ENCODE peak calls at places on chromosome 16, in seven cellular contexts. A, O, X, L, V, I and C are unnamed samples. For H3K27me3 and H3K4me1, the result is how much of the 10 kb centered on the place peaks cover.

GRCh38 chr16:75085556-75085955 is 31.0 kb downstream of the LDHD start:
- DNase-seq in A (no peak), O (no peak), X (no peak), L (no peak), V (no peak), I (no peak), C (no peak)

GRCh38 chr16:2791174-2791573 is 3.8 kb upstream of the PRSS33 start:
- DNase-seq in A (no peak), O (peak), X (peak), L (no peak), V (no peak), I (no peak), C (no peak)

GRCh38 chr16:88366704-88367047 is 16.1 kb upstream of the ZNF469 start:
- DNase-seq in A (no peak), O (no peak), X (no peak), L (no peak), V (no peak), I (no peak), C (no peak)

GRCh38 chr16:11562411-11562810 is 24.3 kb downstream of the LITAF start:
- DNase-seq in A (no peak), O (no peak), X (no peak), L (no peak), V (no peak), I (no peak), C (peak)

GRCh38 chr16:50509521-50510341 is 38.5 kb upstream of the NKD1 start:
- DNase-seq in A (peak), O (no peak), X (no peak), L (peak), V (no peak), I (no peak), C (peak)

GRCh38 chr16:26605872-26606271 is 460.9 kb upstream of the C16orf82 start:
- DNase-seq in A (no peak), O (no peak), X (no peak), L (no peak), V (no peak), I (no peak), C (no peak)

GRCh38 chr16:30110661-30111060 is 2.7 kb downstream of the GDPD3 start:
- DNase-seq in A (no peak), O (no peak), X (no peak), L (peak), V (no peak), I (no peak), C (no peak)

GRCh38 chr16:27408012-27408601 is 6.1 kb downstream of the IL21R start:
- DNase-seq in A (no peak), O (no peak), X (no peak), L (peak), V (no peak), I (no peak), C (peak)

GRCh38 chr16:52578007-52578828 is 31.3 kb upstream of the TOX3 start:
- DNase-seq in A (no peak), O (no peak), X (no peak), L (no peak), V (no peak), I (no peak), C (no peak)

GRCh38 chr16:83940630-83941378 is 12.2 kb upstream of the OSGIN1 start:
- DNase-seq in A (no peak), O (peak), X (no peak), L (no peak), V (no peak), I (no peak), C (no peak)

GRCh38 chr16:82481455-82481854 is 145.3 kb upstream of the CDH13 start:
- DNase-seq in A (no peak), O (no peak), X (no peak), L (peak), V (no peak), I (no peak), C (peak)

GRCh38 chr16:75230471-75231110 is 11.8 kb downstream of the CTRB1 start:
- DNase-seq in A (no peak), O (peak), X (no peak), L (peak), V (no peak), I (no peak), C (no peak)

GRCh38 chr16:82042144-82042543 is 7.1 kb downstream of the HSD17B2 start:
- DNase-seq in A (no peak), O (no peak), X (no peak), L (no peak), V (no peak), I (no peak), C (no peak)

DNA sequence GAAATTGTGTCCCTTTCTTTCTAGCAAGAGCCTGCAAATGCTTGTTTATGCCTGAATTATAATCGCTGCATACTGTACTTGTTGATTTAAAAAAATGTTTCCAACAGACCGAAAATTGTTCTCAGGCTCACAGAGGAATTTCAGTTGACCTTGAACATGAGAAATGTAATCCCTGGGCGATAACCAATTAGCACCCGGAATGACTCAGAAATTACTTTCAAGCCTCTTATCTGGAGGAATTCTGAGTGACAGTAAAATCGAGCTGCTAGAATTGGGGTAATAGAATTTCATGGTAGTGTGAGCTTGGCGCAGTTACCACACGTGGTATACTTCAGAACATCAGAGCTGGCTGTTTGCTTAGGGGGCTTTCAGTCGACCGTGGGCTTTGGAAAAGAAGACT is 139.1 kb upstream of the CACNG3 start:
- DNase-seq in A (no peak), O (no peak), X (no peak), L (no peak), V (no peak), I (no peak), C (no peak)
- H3K27me3 ChIP-seq in A (under half), O (under half), X (under half), L (under half), V (under half), I (under half), C (under half)

GRCh38 chr16:22222006-22222405 is 15.9 kb downstream of the EEF2K start:
- DNase-seq in A (no peak), O (no peak), X (no peak), L (no peak), V (no peak), I (no peak), C (no peak)

GRCh38 chr16:22220076-22220453 is 14.0 kb downstream of the EEF2K start:
- DNase-seq in A (no peak), O (no peak), X (no peak), L (peak), V (no peak), I (no peak), C (no peak)

GRCh38 chr16:22220714-22221113 is 14.6 kb downstream of the EEF2K start:
- DNase-seq in A (no peak), O (no peak), X (peak), L (no peak), V (peak), I (no peak), C (no peak)

GRCh38 chr16:22225060-22225459 is 19.0 kb downstream of the EEF2K start:
- DNase-seq in A (no peak), O (no peak), X (no peak), L (no peak), V (peak), I (no peak), C (no peak)

GRCh38 chr16:22222998-22223397 is 16.9 kb downstream of the EEF2K start:
- DNase-seq in A (no peak), O (no peak), X (no peak), L (no peak), V (no peak), I (no peak), C (no peak)
- H3K4me1 ChIP-seq in A (under half), O (under half), X (under half), L (under half), V (under half), I (under half), C (under half)

DNA sequence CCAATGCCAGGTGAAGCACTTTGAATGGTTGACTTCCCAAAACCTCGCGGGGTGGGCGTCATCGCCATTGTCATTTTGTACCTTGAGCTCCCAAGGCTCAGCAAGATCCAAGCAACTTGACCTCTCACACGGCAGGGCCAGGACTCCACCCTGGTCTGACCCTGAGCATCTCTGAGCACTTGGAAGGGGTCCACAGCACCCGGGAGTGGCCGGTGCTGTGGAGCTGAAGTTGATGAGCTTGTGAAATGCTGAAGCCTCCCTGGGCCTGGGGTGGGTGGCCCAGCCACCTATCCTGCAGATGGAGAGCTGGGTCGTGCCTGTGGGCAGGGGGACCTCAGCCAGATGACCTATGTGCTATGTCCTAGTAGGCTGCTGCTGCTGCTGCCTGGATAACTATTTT is 283.3 kb upstream of the FOXF1 start:
- DNase-seq in A (no peak), O (peak), X (no peak), L (no peak), V (no peak), I (no peak), C (no peak)
- H3K27me3 ChIP-seq in A (under half), O (under half), X (under half), L (under half), V (under half), I (under half), C (under half)

DNA sequence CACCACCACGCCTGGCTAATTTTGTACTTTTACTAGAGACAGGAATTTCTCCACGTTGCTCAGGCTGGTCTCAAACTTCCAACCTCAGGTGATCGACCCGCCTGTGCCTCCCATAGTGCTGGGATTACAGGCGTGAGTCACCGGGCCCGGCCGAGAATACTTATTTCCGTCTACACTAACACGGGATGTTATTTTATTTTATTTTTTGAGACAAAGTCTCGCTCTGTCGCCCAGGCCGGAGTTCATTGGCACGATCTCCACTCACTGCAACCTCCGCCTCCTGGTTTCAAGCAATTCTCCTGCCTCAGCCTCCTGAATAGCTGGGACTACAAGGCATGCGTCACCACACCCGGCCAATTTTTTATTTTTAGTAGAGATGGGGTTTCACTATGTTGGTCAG is 9.5 kb upstream of the PDXDC1 start:
- DNase-seq in A (no peak), O (no peak), X (no peak), L (no peak), V (no peak), I (no peak), C (no peak)
- H3K4me1 ChIP-seq in A (under half), O (under half), X (under half), L (under half), V (under half), I (under half), C (under half)

DNA sequence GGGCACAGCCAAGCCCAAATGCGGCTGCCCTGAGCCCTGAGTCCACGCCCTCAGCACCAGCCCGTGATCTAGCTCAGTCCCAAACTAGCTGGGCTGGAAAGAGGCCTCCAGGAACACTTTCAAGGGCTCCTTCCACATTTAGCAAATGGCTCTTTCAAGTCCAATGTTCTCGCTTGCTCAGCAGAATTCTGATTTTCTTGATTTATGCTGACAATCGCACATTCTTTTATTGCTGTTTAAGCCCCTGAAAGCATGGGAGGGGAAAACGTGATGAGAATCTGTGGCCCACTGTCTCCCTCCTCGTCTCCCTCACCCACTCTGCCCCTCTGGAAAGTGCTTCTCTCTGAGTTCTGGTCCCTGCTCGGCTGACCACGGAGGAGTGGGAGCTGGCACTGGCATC is 293.8 kb downstream of the FOXL1 start:
- DNase-seq in A (no peak), O (no peak), X (peak), L (no peak), V (no peak), I (no peak), C (no peak)
- H3K27me3 ChIP-seq in A (under half), O (under half), X (under half), L (under half), V (under half), I (under half), C (under half)

DNA sequence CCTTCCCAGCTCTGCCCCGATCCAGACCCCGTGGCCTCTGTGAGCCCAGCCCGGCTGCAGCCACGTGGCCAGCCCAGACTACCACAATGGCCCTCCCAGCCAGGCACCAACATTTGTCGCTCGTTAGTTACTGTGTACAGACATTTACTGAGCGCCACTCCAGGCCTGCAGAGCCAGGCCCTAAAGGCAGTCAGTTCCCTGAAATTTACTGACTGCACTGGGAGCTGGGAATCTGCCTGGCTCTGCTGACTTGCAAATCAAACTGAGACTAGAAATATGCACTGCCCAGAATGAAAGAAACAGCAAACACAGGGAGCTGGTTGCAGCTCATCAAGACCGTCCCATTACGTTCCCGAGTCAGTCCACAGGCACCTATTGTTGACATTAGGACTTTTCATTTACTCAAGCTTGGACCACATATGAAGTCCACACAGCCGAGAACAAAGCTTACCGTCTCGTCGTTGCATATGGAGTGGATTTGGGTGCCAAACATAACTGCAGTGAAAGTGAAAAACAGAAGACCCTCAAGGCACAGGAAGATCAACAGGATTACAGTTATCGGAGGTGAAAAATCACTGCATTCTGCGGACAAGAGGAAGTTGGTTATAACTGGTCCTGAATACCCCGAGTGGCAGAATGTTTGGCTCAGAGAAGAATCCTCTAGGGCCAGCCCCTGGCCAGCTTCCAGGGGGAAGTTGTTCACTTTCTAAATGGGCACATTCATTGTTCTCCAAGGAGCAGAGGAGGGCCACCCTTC is 34.5 kb downstream of the ZDHHC7 start:
- DNase-seq in A (no peak), O (peak), X (peak), L (no peak), V (peak), I (no peak), C (no peak)
- H3K4me1 ChIP-seq in A (under half), O (under half), X (under half), L (under half), V (under half), I (under half), C (under half)

GRCh38 chr16:3952342-3953131 is 72.0 kb upstream of the CREBBP start:
- DNase-seq in A (no peak), O (no peak), X (peak), L (no peak), V (peak), I (no peak), C (no peak)
- H3K27me3 ChIP-seq in A (under half), O (under half), X (under half), L (under half), V (under half), I (under half), C (half or more)